ENCODE peak calls at places on chromosomes 3 and 15, in four cellular contexts. B is fibroblast of villous mesenchyme, I is hepatocyte, D is AG09309. C is an unnamed sample.

GRCh38 chr3:99250272-99250671 is 348.8 kb upstream of the DCBLD2 start:
- DNase-seq in D (peak; percentile 69), I (no peak), B (no peak), C (no peak)

GRCh38 chr3:37221407-37221806 is 47.0 kb upstream of the LRRFIP2 start:
- DNase-seq in I (peak; percentile 62), D (no peak), B (peak; percentile 38), C (peak; percentile 89)

GRCh38 chr15:67125589-67126502 is 60.4 kb downstream of the SMAD3 start:
- DNase-seq in I (peak; percentile 68), D (peak; percentile 98), B (peak; percentile 100), C (peak; percentile 98)

GRCh38 chr15:89761009-89761831 is 10.2 kb upstream of the MESP1 start:
- DNase-seq in D (no peak), B (no peak), I (no peak), C (no peak)

GRCh38 chr15:25619761-25620160 is 180.9 kb upstream of the UBE3A start:
- DNase-seq in D (no peak), I (no peak), B (no peak), C (no peak)

GRCh38 chr3:154953538-154953937 is 126.6 kb upstream of the MME start:
- DNase-seq in I (no peak), D (no peak), B (no peak), C (no peak)

GRCh38 chr3:12369029-12369428 is 80.2 kb downstream of the PPARG start:
- DNase-seq in B (no peak), I (no peak), D (no peak), C (no peak)

GRCh38 chr3:144549161-144549560 is 577.5 kb downstream of the DIPK2A start:
- DNase-seq in I (no peak), D (no peak), B (no peak), C (peak; percentile 2)

GRCh38 chr3:97952872-97953271 is 19.4 kb downstream of the RIOX2 start:
- DNase-seq in D (no peak), B (no peak), I (no peak), C (peak; percentile 24)

GRCh38 chr3:193946945-193947344 is 189.0 kb upstream of the HES1 start:
- DNase-seq in I (no peak), B (no peak), D (no peak), C (no peak)

GRCh38 chr3:69250014-69250413 is 127.6 kb upstream of the LMOD3 start:
- DNase-seq in B (peak; percentile 69), I (peak; percentile 81), D (peak; percentile 18), C (peak; percentile 20)

GRCh38 chr15:73305331-73306211 is 63.2 kb downstream of the HCN4 start:
- DNase-seq in B (peak; percentile 72), D (no peak), I (peak; percentile 82), C (peak; percentile 84)

GRCh38 chr3:40593351-40593750 is 68.6 kb downstream of the ZNF621 start:
- DNase-seq in I (no peak), D (no peak), B (peak; percentile 39), C (peak; percentile 69)

GRCh38 chr3:100825574-100825973 is 116.3 kb downstream of the TFG start:
- DNase-seq in D (no peak), I (no peak), B (no peak), C (peak; percentile 41)

GRCh38 chr3:193665370-193665989 is 72.5 kb downstream of the OPA1 start:
- DNase-seq in B (peak; percentile 55), I (peak; percentile 61), D (peak; percentile 11), C (peak; percentile 65)

GRCh38 chr3:167872941-167873340 is 137.4 kb downstream of the SERPINI1 start:
- DNase-seq in B (no peak), D (no peak), I (no peak), C (no peak)

GRCh38 chr3:146404451-146404850 is 64.9 kb downstream of the PLSCR2 start:
- DNase-seq in B (no peak), I (no peak), D (no peak), C (peak; percentile 28)

GRCh38 chr15:37166402-37166801 is 66.1 kb upstream of the MEIS2 start:
- DNase-seq in I (no peak), D (no peak), B (no peak), C (no peak)

GRCh38 chr3:183513046-183513706 is 42.3 kb downstream of the KLHL6 start:
- DNase-seq in B (no peak), D (no peak), I (no peak), C (no peak)

GRCh38 chr3:183514048-183514447 is 41.5 kb downstream of the KLHL6 start:
- DNase-seq in B (no peak), I (no peak), D (no peak), C (no peak)

GRCh38 chr3:183515968-183516851 is 39.3 kb downstream of the KLHL6 start:
- DNase-seq in B (no peak), I (no peak), D (no peak), C (no peak)

GRCh38 chr3:183517656-183518055 is 37.9 kb downstream of the KLHL6 start:
- DNase-seq in B (no peak), I (peak; percentile 30), D (no peak), C (no peak)

DNA sequence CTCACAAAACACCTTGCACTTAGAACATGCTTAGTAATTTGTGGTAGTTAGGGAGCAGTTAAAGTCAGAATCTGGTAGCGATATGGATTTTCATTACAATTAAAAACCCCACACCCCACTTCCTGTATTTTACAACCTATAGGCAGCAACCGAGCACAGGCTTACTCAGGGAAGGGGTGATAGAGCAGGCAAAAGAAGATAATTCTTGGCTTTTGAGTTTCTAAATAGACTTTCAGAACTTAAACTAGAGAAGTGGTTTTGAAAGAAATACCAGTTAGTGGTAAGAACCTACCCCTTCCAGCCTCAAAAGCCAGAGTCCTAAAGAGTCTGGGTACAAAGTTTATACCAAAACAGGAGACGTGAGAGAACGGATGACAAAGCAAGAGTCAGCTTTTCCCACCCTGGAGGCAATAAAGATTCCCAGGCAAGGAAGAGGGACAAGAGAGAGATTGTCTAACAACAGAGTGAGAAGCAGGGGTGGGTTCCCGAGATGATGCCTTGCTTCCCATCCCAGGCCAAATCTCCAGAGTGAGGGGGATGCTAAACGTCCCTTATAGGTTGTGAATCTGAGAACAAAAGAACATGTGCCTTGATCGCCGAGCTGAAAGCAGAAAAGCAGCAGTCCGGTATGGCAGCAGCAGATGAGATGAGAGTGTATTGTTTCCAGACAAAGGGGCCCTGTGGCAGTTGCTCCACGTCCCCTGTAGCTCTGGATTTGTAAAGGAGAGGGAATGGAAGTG is 36.9 kb downstream of the KLHL6 start:
- DNase-seq in I (no peak), B (no peak), D (no peak), C (no peak)
- H3K4me3 ChIP-seq in I (no peak overlapping the region), B (no peak overlapping the region), D (no peak overlapping the region), C (no peak overlapping the region)

GRCh38 chr15:99359760-99360159 is 108.5 kb downstream of the LRRC28 start:
- DNase-seq in B (no peak), I (no peak), D (no peak), C (no peak)

GRCh38 chr15:99365232-99365631 is 114.0 kb downstream of the LRRC28 start:
- DNase-seq in B (no peak), D (no peak), I (no peak), C (no peak)

GRCh38 chr15:99366013-99366412 is 114.7 kb downstream of the LRRC28 start:
- DNase-seq in I (no peak), D (no peak), B (no peak), C (no peak)

GRCh38 chr15:99361541-99362185 is 110.4 kb downstream of the LRRC28 start:
- DNase-seq in I (peak; percentile 21), D (no peak), B (peak; percentile 44), C (peak; percentile 59)
- TF ChIP-seq CTCF in I (peak; percentile 46), D (peak; percentile 54), B (peak; percentile 61), C (peak; percentile 52)

GRCh38 chr3:50279255-50280016 is 549 bp downstream of the LSMEM2 start:
- DNase-seq in B (no peak), I (no peak), D (no peak), C (no peak)
- H3K4me3 ChIP-seq in B (no peak overlapping the region), I (no peak overlapping the region), D (no peak overlapping the region), C (no peak overlapping the region)

DNA sequence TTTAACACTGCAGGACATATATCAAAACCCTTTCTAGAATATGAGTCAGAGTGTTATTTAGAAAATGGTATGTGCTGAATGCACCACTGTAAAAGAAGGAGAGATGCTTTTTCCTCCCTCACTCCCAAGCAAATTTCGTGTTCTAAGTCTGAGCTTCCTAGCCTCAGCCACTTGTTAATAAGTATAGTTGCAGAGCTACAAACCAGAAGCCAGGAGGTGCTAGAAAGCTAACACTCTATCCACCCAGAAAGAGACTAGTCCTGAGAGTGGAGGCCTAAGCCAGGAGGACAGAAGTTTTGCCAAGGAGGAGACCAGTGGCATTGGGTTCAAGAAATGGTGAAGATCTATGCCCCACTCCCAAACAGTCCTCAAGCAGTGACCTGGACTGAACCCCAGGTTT is 40.5 kb upstream of the GYG1 start:
- DNase-seq in D (no peak), I (no peak), B (peak; percentile 16), C (no peak)
- TF ChIP-seq CTCF in D (peak; percentile 35), I (peak; percentile 24), B (peak; percentile 31), C (peak; percentile 44)

DNA sequence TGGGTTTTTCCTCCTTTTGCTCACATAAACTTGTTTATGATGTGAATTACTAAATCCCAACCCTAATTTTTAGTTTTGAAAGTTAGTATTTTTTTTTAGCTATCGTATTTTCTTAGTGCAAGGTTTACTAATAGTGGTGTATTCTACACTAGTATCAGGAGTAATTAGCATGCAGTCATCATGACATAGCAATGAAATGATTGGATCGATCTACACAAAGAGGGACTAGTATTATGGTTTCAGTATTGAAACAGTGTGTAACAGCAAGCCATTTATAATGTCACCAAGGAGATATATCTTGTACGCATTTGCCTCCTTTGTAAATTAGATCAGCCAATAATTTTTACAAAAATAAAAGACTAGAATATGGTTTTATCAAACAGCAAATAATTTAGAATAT is 38.7 kb downstream of the RNF111 start:
- DNase-seq in B (no peak), D (no peak), I (no peak), C (no peak)
- H3K4me3 ChIP-seq in B (no peak overlapping the region), D (no peak overlapping the region), I (no peak overlapping the region), C (no peak overlapping the region)

GRCh38 chr3:31980530-31981205 is 394 bp downstream of the OSBPL10 start:
- DNase-seq in B (peak; percentile 65), D (no peak), I (peak; percentile 84), C (peak; percentile 57)
- TF ChIP-seq CTCF in B (no peak), D (no peak), I (peak; percentile 9), C (no peak)

DNA sequence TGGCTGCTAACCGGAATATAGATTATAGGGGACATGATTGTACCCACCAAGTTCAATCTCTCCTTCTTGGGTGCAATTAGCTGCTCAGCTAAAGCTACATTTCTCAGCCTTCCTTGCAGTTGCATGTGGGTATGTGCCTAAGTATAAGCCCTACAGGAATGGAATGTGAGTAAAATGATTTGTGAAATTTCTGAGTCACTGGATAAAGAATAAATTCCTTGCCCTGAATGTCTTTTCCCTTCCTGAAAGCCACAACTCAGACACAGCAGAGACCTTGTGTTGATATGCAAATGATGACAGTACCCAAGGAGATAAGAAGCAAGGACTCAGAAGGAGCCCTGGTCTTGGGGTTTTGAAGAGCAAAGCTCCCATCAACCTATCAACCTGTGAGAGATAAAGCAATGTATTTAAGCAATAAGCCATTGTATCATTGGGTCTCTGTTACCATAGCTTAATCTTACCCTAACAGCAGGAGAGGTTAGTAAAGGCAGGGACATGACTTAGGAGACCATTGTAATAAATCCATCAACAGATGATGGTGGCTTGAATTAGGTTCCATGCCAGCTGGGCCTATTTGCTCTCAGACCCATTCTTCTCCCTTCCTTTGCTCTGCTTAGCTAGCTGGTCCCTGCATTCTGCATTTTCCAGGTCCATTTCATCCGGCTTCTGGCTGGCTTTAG is 25.6 kb upstream of the ZNF280D start:
- DNase-seq in B (no peak), D (peak; percentile 42), I (no peak), C (peak; percentile 62)
- H3K4me3 ChIP-seq in B (no peak overlapping the region), D (no peak overlapping the region), I (no peak overlapping the region), C (no peak overlapping the region)